ENCODE peak calls at places on chromosome 15, in four cellular contexts. S, U, R and T are unnamed samples.

GRCh38 chr15:28262438-28262837 is 59.5 kb downstream of the HERC2 start:
- DNase-seq in R (no peak), S (no peak), U (no peak), T (no peak)

GRCh38 chr15:41917767-41918430 is 24.0 kb upstream of the SPTBN5 start:
- DNase-seq in R (no peak), S (peak), U (peak), T (no peak)

GRCh38 chr15:40825661-40826088 is 2.8 kb downstream of the PPP1R14D start:
- DNase-seq in S (no peak), R (no peak), U (no peak), T (no peak)

GRCh38 chr15:48325400-48325799 is 5.8 kb upstream of the DUT start:
- DNase-seq in R (no peak), U (no peak), S (no peak), T (no peak)

GRCh38 chr15:74349241-74349766 is 18.1 kb downstream of the CYP11A1 start:
- DNase-seq in U (no peak), S (no peak), R (no peak), T (no peak)

GRCh38 chr15:93830221-93830765 is 401.1 kb upstream of the MCTP2 start:
- DNase-seq in S (no peak), R (no peak), U (no peak), T (no peak)

GRCh38 chr15:89806565-89807550 is 7.8 kb downstream of the ANPEP start:
- DNase-seq in U (no peak), S (peak), R (no peak), T (no peak)

GRCh38 chr15:63347074-63347859 is 34.4 kb downstream of the CA12 start:
- DNase-seq in R (no peak), U (no peak), S (no peak), T (no peak)

GRCh38 chr15:80953001-80953952 is 36.3 kb downstream of the MESD start:
- DNase-seq in U (no peak), S (no peak), R (peak), T (no peak)

GRCh38 chr15:65056868-65057548 is 10.8 kb downstream of the RASL12 start:
- DNase-seq in S (no peak), U (no peak), R (no peak), T (no peak)

GRCh38 chr15:75985966-75986365 is 26.3 kb downstream of the NRG4 start:
- DNase-seq in U (no peak), S (no peak), R (no peak), T (no peak)

GRCh38 chr15:88419830-88420229 is 47.4 kb downstream of the MRPL46 start:
- DNase-seq in R (no peak), U (no peak), S (no peak), T (no peak)

GRCh38 chr15:29795610-29796009 is 26.7 kb downstream of the TJP1 start:
- DNase-seq in R (no peak), S (no peak), U (no peak), T (no peak)

GRCh38 chr15:42918047-42918446 is 2.5 kb downstream of the TTBK2 start:
- DNase-seq in S (no peak), U (no peak), R (no peak), T (no peak)

GRCh38 chr15:95371664-95372063 is 958.8 kb upstream of the NR2F2 start:
- DNase-seq in S (no peak), R (no peak), U (no peak), T (no peak)

GRCh38 chr15:78943692-78944091 is 1.2 kb downstream of the CTSH start:
- DNase-seq in S (no peak), U (no peak), R (no peak), T (no peak)

GRCh38 chr15:70152070-70152480 is 54.4 kb upstream of the TLE3 start:
- DNase-seq in U (peak), R (no peak), S (peak), T (peak)

GRCh38 chr15:38670142-38671002 is 105.8 kb upstream of the RASGRP1 start:
- DNase-seq in S (no peak), R (peak), U (no peak), T (no peak)

GRCh38 chr15:30675126-30675525 is 49.2 kb downstream of the ARHGAP11B start:
- DNase-seq in U (no peak), R (no peak), S (no peak), T (no peak)

GRCh38 chr15:51341366-51342248 is at the start of gene GLDN:
- DNase-seq in R (no peak), U (no peak), S (peak), T (peak)

GRCh38 chr15:52020253-52021085 is 1.4 kb downstream of the MAPK6 start:
- DNase-seq in S (no peak), U (peak), R (no peak), T (no peak)

GRCh38 chr15:59177445-59177728 is 29.3 kb upstream of the LDHAL6B start:
- DNase-seq in U (no peak), S (no peak), R (no peak), T (no peak)

GRCh38 chr15:74328331-74329056 is 39.0 kb downstream of the CYP11A1 start:
- DNase-seq in R (peak), U (no peak), S (peak), T (no peak)

GRCh38 chr15:80640546-80641121 is 54.5 kb upstream of the ABHD17C start:
- DNase-seq in R (no peak), U (no peak), S (no peak), T (no peak)

GRCh38 chr15:57091626-57092025 is 173.2 kb downstream of the TCF12 start:
- DNase-seq in U (no peak), S (no peak), R (no peak), T (no peak)

GRCh38 chr15:78374436-78375393 is 34.6 kb downstream of the CRABP1 start:
- DNase-seq in S (no peak), R (peak), U (no peak), T (no peak)

GRCh38 chr15:90930861-90931629 is 1.3 kb downstream of the HDDC3 start:
- DNase-seq in S (no peak), R (no peak), U (peak), T (no peak)

GRCh38 chr15:96300808-96301207 is 29.7 kb upstream of the NR2F2 start:
- DNase-seq in U (no peak), S (no peak), R (no peak), T (no peak)